ENCODE peak calls at places on chromosomes 12 and 14, in four cellular contexts. One of them, this sample, is unnamed. For H3K4me1, the result is how much of the 10 kb centered on the place peaks cover.

GRCh38 chr12:7156259-7157197 is 26.4 kb downstream of the CLSTN3 start:
- DNase-seq in K562: no peak
- DNase-seq in HepG2: no peak
- DNase-seq in HCT116: no peak
- DNase-seq in this sample: no peak

GRCh38 chr12:89212339-89212771 is 139.9 kb downstream of the DUSP6 start:
- DNase-seq in HepG2: no peak
- DNase-seq in K562: no peak
- DNase-seq in HCT116: no peak
- DNase-seq in this sample: no peak

GRCh38 chr12:466039-466438 is 6.3 kb downstream of the B4GALNT3 start:
- DNase-seq in K562: no peak
- DNase-seq in HCT116: no peak
- DNase-seq in HepG2: no peak
- DNase-seq in this sample: no peak

GRCh38 chr12:90366286-90366685 is 588.7 kb downstream of the CCER1 start:
- DNase-seq in HepG2: no peak
- DNase-seq in K562: no peak
- DNase-seq in HCT116: no peak
- DNase-seq in this sample: no peak

GRCh38 chr14:61631044-61631692 is 64.1 kb upstream of the HIF1A start:
- DNase-seq in HCT116: no peak
- DNase-seq in HepG2: no peak
- DNase-seq in K562: no peak
- DNase-seq in this sample: no peak

GRCh38 chr14:68384881-68385280 is 408.0 kb downstream of the ZFP36L1 start:
- DNase-seq in HepG2: peak
- DNase-seq in HCT116: no peak
- DNase-seq in K562: no peak
- DNase-seq in this sample: no peak

GRCh38 chr14:19920021-19920657 is at the start of gene OR4K5:
- DNase-seq in HCT116: no peak
- DNase-seq in K562: no peak
- DNase-seq in HepG2: no peak
- DNase-seq in this sample: no peak

GRCh38 chr14:68897559-68898160 is 81.4 kb downstream of the ACTN1 start:
- DNase-seq in K562: no peak
- DNase-seq in HepG2: no peak
- DNase-seq in HCT116: no peak
- DNase-seq in this sample: no peak

GRCh38 chr12:3170423-3171194 is 93.4 kb downstream of the TSPAN9 start:
- DNase-seq in HepG2: no peak
- DNase-seq in K562: no peak
- DNase-seq in HCT116: peak
- DNase-seq in this sample: no peak

GRCh38 chr14:74591899-74592298 is 20.1 kb downstream of the LTBP2 start:
- DNase-seq in K562: no peak
- DNase-seq in HCT116: no peak
- DNase-seq in HepG2: no peak
- DNase-seq in this sample: no peak
- H3K4me1 ChIP-seq in K562: under half
- H3K4me1 ChIP-seq in HCT116: under half
- H3K4me1 ChIP-seq in HepG2: under half
- H3K4me1 ChIP-seq in this sample: under half

DNA sequence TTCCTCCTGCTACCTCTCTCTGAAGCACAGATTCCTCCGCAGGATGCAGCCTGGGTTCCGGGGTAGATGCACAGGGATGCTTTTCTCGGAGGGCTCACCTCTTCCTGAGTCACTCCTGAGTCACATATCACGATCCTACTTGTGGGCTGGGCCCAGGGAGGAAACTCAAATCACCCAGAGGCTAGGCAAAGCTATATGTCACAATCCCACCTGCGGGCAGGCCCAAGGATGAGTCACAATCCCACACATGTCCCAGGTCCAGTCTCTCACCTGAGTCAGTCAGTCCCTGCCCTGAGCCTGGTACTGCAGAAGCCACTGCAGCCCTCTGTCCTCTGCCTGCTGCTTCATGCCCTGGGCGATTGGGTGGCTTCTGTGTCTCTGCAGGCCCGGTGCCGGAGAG is 149.0 kb upstream of the GSC start:
- DNase-seq in HCT116: peak
- DNase-seq in K562: no peak
- DNase-seq in HepG2: no peak
- DNase-seq in this sample: no peak
- TF ChIP-seq TCF7L2 in HCT116: no peak
- TF ChIP-seq TCF7L2 in K562: no peak
- TF ChIP-seq TCF7L2 in HepG2: no peak
- TF ChIP-seq TCF7L2 in this sample: no peak

DNA sequence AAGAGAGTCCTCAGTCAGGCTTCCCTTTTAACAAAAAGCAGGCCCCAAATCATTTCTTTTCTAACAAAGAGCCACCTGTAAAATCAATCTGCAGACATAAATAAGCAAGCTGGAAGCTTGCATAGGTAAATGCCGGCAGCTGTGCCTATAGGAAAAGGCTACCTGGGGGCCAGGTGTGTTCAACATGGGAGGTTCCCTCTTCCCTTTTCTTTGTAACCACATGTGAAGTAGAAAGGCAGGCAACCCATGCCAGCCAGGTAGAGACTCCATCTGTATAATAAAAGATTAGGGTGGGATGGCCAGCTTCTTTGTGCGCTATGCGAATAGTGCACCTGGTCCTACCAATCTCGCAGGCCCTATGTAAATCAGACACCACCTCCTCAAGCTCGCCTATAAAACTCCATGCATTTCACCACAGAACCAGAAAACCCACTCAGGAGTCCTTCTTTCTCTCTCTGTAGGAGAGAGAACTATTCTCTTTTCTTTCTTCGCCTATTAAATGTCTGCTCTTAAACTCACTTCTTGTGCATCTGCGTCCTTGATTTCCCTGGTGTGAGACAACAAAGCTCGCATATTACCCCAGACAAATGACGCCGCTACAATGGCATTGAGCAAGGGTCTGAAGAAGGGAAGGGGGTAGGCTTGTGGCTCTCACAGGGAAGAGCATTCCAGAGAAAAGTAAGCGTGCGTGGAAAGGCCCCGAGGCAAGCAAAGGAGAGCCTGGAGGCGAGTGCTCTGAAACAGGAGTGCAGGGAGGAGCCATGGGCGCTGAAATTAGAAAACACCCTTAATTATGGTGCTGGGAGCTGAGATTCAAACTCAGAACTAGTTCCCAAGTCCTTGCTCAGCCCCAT is 67.2 kb downstream of the TTC9 start:
- DNase-seq in HCT116: no peak
- DNase-seq in K562: no peak
- DNase-seq in HepG2: no peak
- DNase-seq in this sample: no peak
- H3K4me3 ChIP-seq in HCT116: no peak
- H3K4me3 ChIP-seq in K562: no peak
- H3K4me3 ChIP-seq in HepG2: no peak
- H3K4me3 ChIP-seq in this sample: no peak

GRCh38 chr12:132907216-132907615 is 19.8 kb upstream of the CHFR start:
- DNase-seq in K562: no peak
- DNase-seq in HepG2: no peak
- DNase-seq in HCT116: no peak
- DNase-seq in this sample: no peak
- H3K4me1 ChIP-seq in K562: under half
- H3K4me1 ChIP-seq in HepG2: under half
- H3K4me1 ChIP-seq in HCT116: under half
- H3K4me1 ChIP-seq in this sample: under half

GRCh38 chr12:132622437-132623071 is 4.0 kb downstream of the P2RX2 start:
- DNase-seq in HepG2: no peak
- DNase-seq in HCT116: no peak
- DNase-seq in K562: no peak
- DNase-seq in this sample: no peak
- TF ChIP-seq TCF7L2 in HepG2: no peak
- TF ChIP-seq TCF7L2 in HCT116: no peak
- TF ChIP-seq TCF7L2 in K562: no peak
- TF ChIP-seq TCF7L2 in this sample: no peak

This sample was measured in Panc1.